ENCODE peak calls at places on chromosomes 11 and 22, in seven cellular contexts. L is A549, R is MM.1S, Y is GM12865, J is GM13976, Z is breast epithelium, N is AG04450. U is an unnamed sample.

GRCh38 chr11:120061761-120062560 is 76.0 kb downstream of the TRIM29 start:
- DNase-seq in R (no peak), Y (no peak), J (no peak), N (no peak), L (no peak), Z (peak), U (peak)

GRCh38 chr11:33480636-33481035 is 220.0 kb downstream of the C11orf91 start:
- DNase-seq in R (no peak), J (no peak), Z (no peak), N (no peak), L (no peak), Y (no peak), U (no peak)

GRCh38 chr11:111761056-111761455 is 5.1 kb downstream of the PPP2R1B start:
- DNase-seq in Z (no peak), Y (no peak), N (no peak), R (no peak), L (no peak), J (no peak), U (no peak)

GRCh38 chr11:132234878-132235277 is 864.5 kb downstream of the NTM start:
- DNase-seq in N (peak), Z (no peak), R (no peak), J (no peak), Y (no peak), L (no peak), U (peak)

GRCh38 chr22:50445071-50445879 is 29.6 kb downstream of the SBF1 start:
- DNase-seq in R (no peak), N (no peak), L (no peak), Y (no peak), Z (no peak), J (no peak), U (no peak)

GRCh38 chr22:30275625-30276024 is 9.0 kb upstream of the OSM start:
- DNase-seq in J (no peak), N (no peak), R (no peak), Y (no peak), Z (no peak), L (no peak), U (no peak)

GRCh38 chr11:109641549-109641948 is 219.6 kb downstream of the C11orf87 start:
- DNase-seq in N (peak), J (no peak), Y (peak), L (peak), Z (no peak), R (peak), U (peak)

GRCh38 chr22:20128902-20129746 is 2.5 kb upstream of the ZDHHC8 start:
- DNase-seq in Z (no peak), R (peak), N (no peak), L (peak), J (no peak), Y (peak), U (peak)

GRCh38 chr11:72718101-72718501 is 34.1 kb downstream of the ARAP1 start:
- DNase-seq in R (no peak), N (no peak), Z (no peak), J (no peak), Y (no peak), L (no peak), U (no peak)

GRCh38 chr11:29119691-29120328 is 897.0 kb downstream of the KCNA4 start:
- DNase-seq in J (no peak), N (peak), Z (no peak), L (peak), R (no peak), Y (no peak), U (peak)

GRCh38 chr11:35799655-35800054 is 137.1 kb downstream of the TRIM44 start:
- DNase-seq in Y (no peak), Z (no peak), J (no peak), R (no peak), N (no peak), L (no peak), U (no peak)

GRCh38 chr11:33013706-33014105 is 2.0 kb upstream of the DEPDC7 start:
- DNase-seq in L (no peak), Z (no peak), N (peak), R (no peak), Y (no peak), J (no peak), U (no peak)

GRCh38 chr11:19216709-19217374 is 15.1 kb upstream of the CSRP3 start:
- DNase-seq in J (no peak), R (no peak), L (no peak), Z (no peak), N (no peak), Y (no peak), U (no peak)

GRCh38 chr11:120710354-120711187 is 199.0 kb downstream of the GRIK4 start:
- DNase-seq in Y (peak), L (no peak), N (peak), J (no peak), R (no peak), Z (peak), U (peak)

GRCh38 chr11:114909866-114910265 is 231.5 kb downstream of the NXPE2 start:
- DNase-seq in Z (no peak), J (no peak), Y (no peak), N (no peak), L (no peak), R (no peak), U (no peak)
- TF ChIP-seq CTCF in Z (no peak), J (no peak), Y (no peak), N (no peak), L (no peak), R (no peak), U (no peak)

GRCh38 chr11:123702137-123702536 is 39.3 kb downstream of the ZNF202 start:
- DNase-seq in N (no peak), Y (peak), L (no peak), R (no peak), Z (no peak), J (peak), U (no peak)

GRCh38 chr11:123704341-123704740 is 37.1 kb downstream of the ZNF202 start:
- DNase-seq in Y (no peak), J (no peak), N (no peak), R (no peak), L (no peak), Z (no peak), U (no peak)

GRCh38 chr11:123707206-123707605 is 34.3 kb downstream of the ZNF202 start:
- DNase-seq in Y (no peak), R (no peak), L (no peak), N (no peak), J (no peak), Z (no peak), U (no peak)

GRCh38 chr11:123707606-123708205 is 33.8 kb downstream of the ZNF202 start:
- DNase-seq in Y (peak), Z (peak), N (peak), R (peak), L (peak), J (peak), U (peak)
- TF ChIP-seq CTCF in Y (peak), Z (peak), N (peak), R (peak), L (peak), J (peak), U (peak)

DNA sequence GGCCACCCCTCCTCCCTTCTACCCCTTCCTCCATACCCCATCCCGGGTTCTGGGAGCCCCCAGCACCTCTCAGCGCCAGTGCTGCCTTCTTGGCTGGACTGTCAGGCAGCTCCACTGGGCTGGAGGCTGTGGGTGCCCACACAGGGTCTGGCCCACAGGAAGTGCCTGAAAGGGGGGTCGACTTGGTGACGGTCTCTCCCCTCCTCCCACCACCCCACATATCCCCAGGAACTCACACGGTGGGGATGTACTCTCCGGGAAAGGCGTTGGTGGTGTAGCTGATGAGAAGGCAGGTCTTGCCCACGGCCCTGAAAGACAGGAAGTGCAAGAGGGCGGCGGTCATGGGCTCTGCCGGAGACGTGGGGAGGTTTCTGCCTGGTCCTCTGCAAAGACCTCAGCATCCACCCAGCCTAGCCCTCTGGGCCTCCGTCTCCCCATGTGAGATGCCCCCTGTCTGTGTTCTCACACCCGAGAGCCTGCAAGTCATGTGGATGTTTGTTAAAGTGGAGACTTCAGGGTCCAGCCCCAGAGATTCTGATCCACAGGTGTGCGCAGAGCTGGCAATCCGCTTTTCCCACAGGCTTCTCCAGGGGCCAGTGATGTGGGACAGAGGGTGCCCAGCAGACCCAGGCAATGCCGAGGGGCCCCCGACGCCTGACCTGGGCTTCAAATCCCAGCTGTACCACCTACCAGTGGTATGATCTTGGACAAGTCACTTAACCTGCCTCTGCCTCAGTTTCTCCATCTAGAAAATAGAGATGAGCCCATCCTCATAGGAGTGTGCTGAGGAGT is 2.5 kb downstream of the RAC2 start:
- DNase-seq in N (no peak), J (peak), R (no peak), Y (peak), Z (no peak), L (no peak), U (no peak)
- TF ChIP-seq CTCF in N (no peak), J (no peak), R (no peak), Y (no peak), Z (no peak), L (no peak), U (no peak)

GRCh38 chr11:27391336-27392015 is 28.5 kb upstream of the CCDC34 start:
- DNase-seq in L (no peak), N (no peak), Y (no peak), Z (no peak), J (no peak), R (no peak), U (no peak)

GRCh38 chr11:27390959-27391326 is 27.9 kb upstream of the CCDC34 start:
- DNase-seq in R (no peak), N (no peak), L (no peak), Z (no peak), Y (no peak), J (no peak), U (peak)

GRCh38 chr11:27392715-27393114 is 29.7 kb upstream of the CCDC34 start:
- DNase-seq in Y (no peak), R (no peak), J (no peak), N (peak), L (peak), Z (no peak), U (peak)

GRCh38 chr11:27390318-27390958 is 27.4 kb upstream of the CCDC34 start:
- DNase-seq in L (peak), Y (no peak), J (no peak), R (no peak), Z (no peak), N (no peak), U (no peak)

DNA sequence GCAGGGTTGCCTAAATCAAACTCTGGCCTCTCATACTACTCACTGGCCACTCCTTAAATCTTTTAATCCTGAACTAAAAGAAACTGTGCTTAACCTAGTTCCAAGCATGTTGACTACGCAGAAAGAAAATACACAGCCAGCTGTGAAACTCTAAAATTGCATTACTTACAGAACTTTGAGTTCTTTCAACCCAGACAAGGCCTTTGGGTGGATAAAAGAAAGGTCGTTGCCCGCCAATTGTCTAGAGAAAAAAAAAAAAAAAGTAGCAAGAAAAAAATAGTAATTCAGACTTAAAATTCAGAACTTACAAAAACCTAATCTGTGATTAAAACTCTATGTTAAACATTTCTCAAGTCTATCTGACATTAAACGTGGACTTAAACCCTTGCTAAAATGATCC is 29.3 kb upstream of the CCDC34 start:
- DNase-seq in N (no peak), Y (no peak), L (no peak), J (no peak), Z (no peak), R (no peak), U (no peak)
- TF ChIP-seq CTCF in N (no peak), Y (no peak), L (no peak), J (no peak), Z (no peak), R (no peak), U (no peak)

GRCh38 chr11:103433380-103433779 is 324.2 kb downstream of the DYNC2H1 start:
- DNase-seq in J (no peak), Z (no peak), Y (no peak), N (peak), R (no peak), L (peak), U (peak)
- TF ChIP-seq CTCF in J (no peak), Z (no peak), Y (no peak), N (no peak), R (no peak), L (no peak), U (no peak)

DNA sequence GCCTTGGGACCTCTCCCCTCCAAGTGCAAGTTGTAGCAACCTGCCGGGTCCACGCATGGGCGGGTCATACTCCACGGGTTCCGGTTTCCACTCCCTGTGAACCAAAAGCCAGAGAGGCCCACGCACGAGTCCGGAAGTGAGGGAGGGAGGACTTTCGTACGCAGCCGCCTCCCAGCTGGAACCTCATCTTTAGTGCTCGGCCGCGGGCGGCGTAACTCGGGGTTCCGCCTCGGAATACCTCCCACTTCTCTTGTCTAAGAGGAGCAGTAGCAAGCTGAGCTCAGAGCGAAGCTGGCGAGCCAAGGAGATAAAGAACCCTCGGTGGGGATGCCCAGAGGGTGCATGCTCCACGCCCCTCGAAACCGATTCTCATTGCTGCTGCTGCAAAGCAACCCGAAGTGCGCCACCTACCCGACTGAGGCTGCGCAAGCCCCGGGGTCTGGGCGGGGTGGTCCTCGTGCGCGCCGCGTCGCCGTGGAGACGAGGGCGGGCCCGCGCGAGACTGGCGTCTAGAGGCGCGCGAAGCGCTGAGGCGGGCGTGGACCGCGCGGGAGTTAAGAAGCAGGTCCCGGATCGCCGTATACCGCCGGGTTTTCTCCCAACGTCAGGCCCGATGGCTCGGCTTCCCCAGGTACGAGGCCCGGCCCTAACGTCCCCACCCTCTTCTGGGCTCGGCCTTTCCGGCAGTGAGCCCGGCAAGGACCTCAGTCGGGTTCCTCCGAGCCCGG is at the start of gene SFI1:
- DNase-seq in J (peak), N (peak), Y (peak), L (peak), R (peak), Z (peak), U (peak)
- TF ChIP-seq CTCF in J (peak), N (peak), Y (peak), L (no peak), R (peak), Z (peak), U (peak)

DNA sequence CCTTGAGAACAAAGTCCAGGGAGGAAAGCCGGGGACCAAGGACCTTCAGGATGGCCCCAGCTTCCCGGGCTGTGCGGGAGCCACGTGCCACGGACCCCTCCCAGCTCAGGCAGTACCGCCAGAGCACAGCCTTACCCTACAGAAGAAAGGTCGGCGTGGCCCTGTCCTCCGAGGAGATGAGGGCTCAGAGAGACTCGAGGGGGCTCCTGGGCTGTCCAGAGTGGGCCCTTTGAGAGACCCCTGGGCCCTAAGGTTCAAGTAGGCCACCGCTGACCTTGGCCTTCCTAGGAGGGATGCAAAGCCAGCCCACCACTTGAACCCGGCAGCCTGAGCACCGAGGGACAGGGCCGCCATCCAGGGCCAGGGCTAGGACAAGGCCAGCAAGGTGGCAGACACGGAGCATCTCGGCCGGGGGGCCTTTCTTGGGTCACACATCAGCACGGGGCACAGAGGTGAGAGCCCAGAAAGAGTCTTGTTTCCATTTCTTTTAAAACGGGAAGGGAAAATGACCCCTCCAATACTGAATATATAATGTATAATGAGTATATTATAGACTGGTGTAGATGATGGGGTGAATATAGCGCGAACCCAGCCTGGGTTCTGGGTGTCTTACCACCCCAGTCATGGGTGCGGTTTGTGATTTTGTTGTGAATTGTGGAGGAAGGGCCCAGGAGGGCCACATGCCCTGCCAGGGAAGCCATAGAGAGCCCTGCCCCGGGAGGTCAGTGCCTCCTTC is 34.4 kb upstream of the PPARA start:
- DNase-seq in N (no peak), J (no peak), L (peak), R (no peak), Y (no peak), Z (no peak), U (no peak)
- TF ChIP-seq CTCF in N (no peak), J (no peak), L (no peak), R (no peak), Y (no peak), Z (no peak), U (no peak)

GRCh38 chr11:12410006-12410728 is 32.8 kb downstream of the PARVA start:
- DNase-seq in N (no peak), R (no peak), Z (no peak), Y (no peak), J (no peak), L (peak), U (peak)
- TF ChIP-seq CTCF in N (peak), R (no peak), Z (no peak), Y (no peak), J (no peak), L (peak), U (peak)